ENCODE peak calls at places on chromosome 16, in five cellular contexts. S is body of pancreas, E is mammary epithelial cell, G is ovary, P is PC-9. U is an unnamed sample. For H3K4me1, the result is how much of the 10 kb centered on the place peaks cover.

GRCh38 chr16:8407351-8407750 is 183.0 kb downstream of the TMEM114 start:
- DNase-seq in S (no peak), E (no peak), G (no peak), P (no peak), U (no peak)

GRCh38 chr16:49277766-49278566 is 3.7 kb downstream of the CBLN1 start:
- DNase-seq in S (no peak), E (no peak), G (no peak), P (no peak), U (no peak)

GRCh38 chr16:1816396-1817275 is 10.0 kb downstream of the HAGH start:
- DNase-seq in S (no peak), E (no peak), G (no peak), P (no peak), U (peak)

GRCh38 chr16:57354311-57354710 is 4.3 kb upstream of the CCL22 start:
- DNase-seq in S (no peak), E (no peak), G (no peak), P (no peak), U (no peak)

GRCh38 chr16:85490971-85491771 is 122.0 kb upstream of the GSE1 start:
- DNase-seq in S (peak), E (no peak), G (no peak), P (no peak), U (no peak)

GRCh38 chr16:61887903-61888302 is 148.3 kb downstream of the CDH8 start:
- DNase-seq in S (no peak), E (peak), G (no peak), P (no peak), U (no peak)

GRCh38 chr16:86231321-86231995 is 278.9 kb upstream of the FOXF1 start:
- DNase-seq in S (peak), E (no peak), G (peak), P (no peak), U (peak)

GRCh38 chr16:24075929-24076716 is 180.0 kb upstream of the CACNG3 start:
- DNase-seq in S (no peak), E (peak), G (no peak), P (no peak), U (no peak)

GRCh38 chr16:30996324-30996999 is 11.5 kb downstream of the HSD3B7 start:
- DNase-seq in S (no peak), E (no peak), G (peak), P (no peak), U (no peak)

DNA sequence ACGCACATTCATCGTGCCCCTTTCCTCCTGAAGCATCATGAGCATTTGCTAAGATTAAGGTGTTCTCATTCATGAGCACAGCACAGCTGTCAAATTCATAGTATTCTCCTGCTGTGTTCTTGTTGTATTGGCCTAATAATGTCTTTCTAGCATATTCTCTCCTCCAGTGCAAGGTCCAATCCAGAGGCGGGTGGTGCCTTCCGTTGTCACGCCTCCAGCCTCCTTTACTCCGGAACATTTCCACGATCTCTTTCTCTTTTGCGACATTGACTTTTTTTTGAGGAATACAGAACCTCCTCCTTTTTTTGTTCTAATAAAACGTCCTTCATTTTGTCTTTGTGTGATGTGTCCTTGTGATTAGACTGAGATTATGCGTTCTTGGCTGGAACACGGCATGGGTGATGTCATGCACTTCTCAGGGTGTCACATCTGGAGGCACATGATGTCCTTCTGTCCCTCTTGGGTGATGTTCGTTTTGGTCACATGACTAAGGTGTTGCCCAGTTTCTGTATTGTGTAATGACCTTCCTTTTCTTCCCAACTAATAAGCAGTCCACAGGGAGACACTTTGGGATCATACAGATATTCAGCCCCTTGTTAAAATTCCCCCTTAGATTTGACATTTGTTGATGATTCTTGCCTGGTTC is 66.3 kb downstream of the CLEC16A start:
- DNase-seq in S (peak), E (no peak), G (no peak), P (no peak), U (no peak)
- H3K27ac ChIP-seq in S (no peak), E (peak), G (no peak), P (no peak), U (peak)

GRCh38 chr16:13331918-13332317 is 430.5 kb downstream of the SHISA9 start:
- DNase-seq in S (no peak), E (no peak), G (no peak), P (no peak), U (no peak)
- TF ChIP-seq CTCF in S (no peak), E (no peak), G (no peak), P (peak), U (no peak)

GRCh38 chr16:81815429-81815766 is 36.3 kb downstream of the PLCG2 start:
- DNase-seq in S (no peak), E (no peak), G (no peak), P (no peak), U (peak)
- H3K4me1 ChIP-seq in S (under half), E (under half), G (under half), P (under half), U (half or more)

GRCh38 chr16:53043462-53043861 is 9.2 kb downstream of the CHD9NB start:
- DNase-seq in S (no peak), E (no peak), G (no peak), P (no peak), U (no peak)
- H3K27ac ChIP-seq in S (peak), E (peak), G (no peak), P (no peak), U (no peak)

GRCh38 chr16:9946022-9946720 is 236.1 kb downstream of the GRIN2A start:
- DNase-seq in S (no peak), E (no peak), G (no peak), P (no peak), U (no peak)
- TF ChIP-seq CTCF in S (no peak), E (no peak), G (no peak), P (no peak), U (no peak)

GRCh38 chr16:5870886-5871715 is 773.5 kb upstream of the EEF2KMT start:
- DNase-seq in S (no peak), E (no peak), G (no peak), P (no peak), U (no peak)
- H3K4me1 ChIP-seq in S (under half), E (under half), G (under half), P (under half), U (under half)

DNA sequence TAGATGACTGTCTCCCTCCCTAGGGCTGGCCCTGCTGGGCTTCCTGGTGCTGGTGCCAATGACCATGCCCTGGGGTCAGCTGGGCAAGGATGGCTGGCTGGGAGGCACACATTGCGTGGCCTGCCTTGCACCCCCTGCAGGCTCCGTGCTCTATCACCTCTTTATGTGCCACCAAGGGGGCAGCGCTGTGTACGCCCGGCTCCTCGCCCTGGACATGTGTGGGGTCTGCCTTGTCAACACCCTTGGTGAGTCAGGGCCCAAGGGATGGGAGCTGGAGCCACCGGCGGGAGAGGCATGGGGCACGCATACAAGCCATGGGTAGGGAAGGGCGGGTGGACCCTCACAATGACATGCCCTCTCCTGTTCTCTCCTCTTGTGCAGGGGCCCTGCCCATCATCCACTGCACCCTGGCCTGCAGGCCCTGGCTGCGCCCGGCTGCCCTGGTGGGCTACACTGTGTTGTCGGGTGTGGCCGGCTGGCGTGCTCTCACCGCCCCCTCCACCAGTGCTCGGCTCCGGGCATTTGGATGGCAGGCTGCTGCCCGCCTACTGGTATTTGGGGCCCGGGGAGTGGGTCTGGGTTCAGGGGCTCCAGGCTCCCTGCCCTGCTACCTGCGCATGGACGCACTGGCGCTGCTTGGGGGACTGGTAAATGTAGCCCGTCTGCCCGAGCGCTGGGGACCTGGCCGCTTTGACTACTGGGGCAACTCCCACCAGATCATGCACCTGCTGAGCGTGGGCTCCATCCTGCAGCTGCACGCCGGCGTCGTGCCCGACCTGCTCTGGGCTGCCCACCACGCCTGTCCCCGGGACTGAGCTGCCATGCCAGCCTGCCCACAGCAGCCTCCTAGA is 2.2 kb downstream of the PAQR4 start:
- DNase-seq in S (no peak), E (no peak), G (no peak), P (no peak), U (no peak)
- H3K27ac ChIP-seq in S (no peak), E (no peak), G (no peak), P (no peak), U (no peak)

DNA sequence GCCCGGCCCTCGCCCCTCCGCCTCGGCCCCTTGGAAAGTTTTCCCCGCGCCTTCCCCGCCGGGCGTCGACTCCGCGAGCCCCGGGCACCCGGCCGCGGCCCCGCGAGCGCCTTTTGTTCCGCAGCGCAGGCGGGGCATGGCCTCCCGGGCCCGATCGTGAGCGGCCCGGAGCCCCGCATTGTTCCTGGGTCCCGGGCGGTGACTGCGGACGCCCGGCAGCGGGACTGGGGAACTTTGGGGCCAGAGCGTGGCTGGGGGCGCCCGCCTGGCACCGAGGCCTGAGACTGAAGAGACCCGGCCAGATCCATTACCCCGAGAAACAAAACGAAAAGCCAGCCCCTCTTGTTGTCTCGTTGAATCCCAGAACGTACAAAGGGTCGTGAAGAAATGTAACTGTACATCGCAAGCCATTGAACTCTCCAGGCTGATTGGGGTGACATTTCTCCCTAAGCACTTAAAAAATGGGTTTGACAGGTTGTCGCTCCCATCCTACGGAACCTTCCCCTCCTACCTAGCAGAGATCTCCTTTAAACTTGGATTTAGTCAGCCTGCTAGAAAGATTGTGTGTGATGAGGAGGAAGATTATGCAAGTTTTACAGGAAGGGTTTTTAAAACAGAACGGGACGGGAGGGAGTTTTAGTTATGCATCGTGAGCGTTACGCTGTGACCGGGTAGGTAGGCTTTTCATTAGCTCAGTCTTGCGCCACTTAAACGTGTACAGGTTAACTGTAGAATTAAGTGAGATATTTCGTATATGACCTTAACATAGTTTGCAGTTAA is 807 bp downstream of the METTL9 start:
- DNase-seq in S (no peak), E (peak), G (no peak), P (peak), U (no peak)
- TF ChIP-seq CTCF in S (no peak), E (no peak), G (no peak), P (no peak), U (no peak)

GRCh38 chr16:11633113-11633512 is 35.1 kb upstream of the SNN start:
- DNase-seq in S (no peak), E (no peak), G (no peak), P (no peak), U (no peak)
- H3K4me1 ChIP-seq in S (under half), E (under half), G (under half), P (under half), U (under half)

GRCh38 chr16:10934325-10935107 is 7.8 kb downstream of the DEXI start:
- DNase-seq in S (no peak), E (no peak), G (no peak), P (no peak), U (no peak)

GRCh38 chr16:10931977-10932632 is 10.2 kb downstream of the DEXI start:
- DNase-seq in S (no peak), E (no peak), G (no peak), P (no peak), U (no peak)

GRCh38 chr16:10932959-10933710 is 9.1 kb downstream of the DEXI start:
- DNase-seq in S (no peak), E (no peak), G (no peak), P (no peak), U (no peak)

GRCh38 chr16:10935491-10935890 is 6.8 kb downstream of the DEXI start:
- DNase-seq in S (no peak), E (no peak), G (no peak), P (no peak), U (no peak)

GRCh38 chr16:10933865-10934264 is 8.4 kb downstream of the DEXI start:
- DNase-seq in S (no peak), E (no peak), G (no peak), P (no peak), U (no peak)
- H3K27ac ChIP-seq in S (no peak), E (no peak), G (no peak), P (no peak), U (no peak)

U was measured in spleen.